ENCODE peak calls at places on chromosome 11, in six cellular contexts. P is mesendoderm, E is H9, N is IMR-90, C is neuronal stem cell, I is mesenchymal stem cell. D is an unnamed sample.

GRCh38 chr11:68173926-68174325 is 39.2 kb downstream of the KMT5B start:
- DNase-seq in P (no peak), C (no peak), E (no peak), N (no peak), I (no peak), D (no peak)

GRCh38 chr11:34890812-34891211 is 25.4 kb downstream of the APIP start:
- DNase-seq in E (no peak), P (no peak), I (peak), N (peak), C (no peak), D (no peak)

GRCh38 chr11:105298174-105298573 is 158.6 kb upstream of the CARD18 start:
- DNase-seq in N (peak), P (peak), E (no peak), I (peak), C (no peak), D (no peak)

GRCh38 chr11:21323617-21324016 is 654.2 kb downstream of the NELL1 start:
- DNase-seq in C (no peak), N (no peak), E (no peak), I (no peak), P (peak), D (no peak)

GRCh38 chr11:34044664-34045485 is 6.7 kb upstream of the CAPRIN1 start:
- DNase-seq in P (peak), I (peak), N (peak), C (no peak), E (peak), D (peak)

GRCh38 chr11:50044647-50045046 is 12.0 kb downstream of the OR4C45 start:
- DNase-seq in N (no peak), I (no peak), P (no peak), E (no peak), C (no peak), D (no peak)

GRCh38 chr11:69383372-69383771 is 89.4 kb downstream of the MYEOV start:
- DNase-seq in E (peak), C (no peak), I (no peak), P (no peak), N (no peak), D (no peak)

GRCh38 chr11:44805152-44805461 is 78.3 kb downstream of the TSPAN18 start:
- DNase-seq in I (no peak), C (no peak), P (no peak), E (no peak), N (no peak), D (no peak)

GRCh38 chr11:65112551-65113360 is 1.1 kb downstream of the TM7SF2 start:
- DNase-seq in N (peak), E (peak), I (peak), C (no peak), P (peak), D (peak)

GRCh38 chr11:32259641-32260081 is 168.8 kb downstream of the RCN1 start:
- DNase-seq in E (no peak), N (peak), P (no peak), I (peak), C (no peak), D (no peak)

GRCh38 chr11:68959465-68960298 is 21.1 kb downstream of the MRGPRD start:
- DNase-seq in C (no peak), E (no peak), I (no peak), P (no peak), N (no peak), D (no peak)

GRCh38 chr11:370087-370941 is 1.0 kb downstream of the B4GALNT4 start:
- DNase-seq in E (peak), P (no peak), I (no peak), C (peak), N (no peak), D (peak)

GRCh38 chr11:83836883-83837654 is 550.9 kb upstream of the CCDC90B start:
- DNase-seq in N (peak), I (peak), C (peak), P (peak), E (peak), D (peak)

GRCh38 chr11:17600316-17601205 is 53.5 kb downstream of the OTOG start:
- DNase-seq in N (no peak), I (no peak), C (no peak), P (peak), E (no peak), D (no peak)

GRCh38 chr11:76207642-76208378 is 1.5 kb upstream of the WNT11 start:
- DNase-seq in N (peak), C (peak), P (peak), I (peak), E (peak), D (peak)

GRCh38 chr11:69400769-69401590 is 80.5 kb upstream of the LINC01488 start:
- DNase-seq in N (no peak), I (no peak), C (no peak), P (no peak), E (no peak), D (no peak)

GRCh38 chr11:128716661-128717210 is 22.9 kb downstream of the FLI1 start:
- DNase-seq in C (no peak), N (peak), I (peak), P (no peak), E (no peak), D (no peak)

GRCh38 chr11:94876645-94877445 is 96.5 kb downstream of the CWC15 start:
- DNase-seq in E (no peak), I (peak), C (no peak), P (peak), N (peak), D (no peak)
- H3K27ac ChIP-seq in E (no peak), I (peak), C (no peak), P (no peak), N (peak), D (no peak)

GRCh38 chr11:59172345-59173079 is 580 bp downstream of the DTX4 start:
- DNase-seq in C (no peak), E (peak), I (no peak), P (peak), N (no peak), D (peak)
- H3K18ac ChIP-seq in C (peak), E (no peak), I (peak), P (peak), N (peak), D (peak)

DNA sequence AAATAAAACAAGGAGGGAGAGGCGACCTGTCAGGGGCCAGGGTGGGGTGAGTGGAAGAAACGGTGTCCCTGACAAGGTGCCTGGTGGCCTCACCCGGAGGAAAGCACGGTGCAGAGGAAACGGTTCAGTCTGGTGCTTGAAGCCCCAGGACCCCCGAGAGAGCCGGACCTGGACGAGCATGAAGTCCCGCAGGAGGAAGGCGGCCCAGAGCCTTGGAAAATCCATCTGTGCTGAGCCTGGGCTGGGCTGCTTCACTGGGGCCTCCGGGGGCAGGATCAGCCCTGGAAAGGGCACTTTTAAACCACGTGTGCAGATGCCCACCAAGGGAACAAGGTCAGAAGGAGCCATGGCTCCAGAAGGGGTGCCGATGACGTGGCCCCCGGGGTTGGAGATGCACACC is 467.3 kb downstream of the OPCML start:
- DNase-seq in E (no peak), N (no peak), C (no peak), P (no peak), I (no peak), D (no peak)
- H3K27ac ChIP-seq in E (no peak), N (no peak), C (no peak), P (no peak), I (no peak), D (no peak)

DNA sequence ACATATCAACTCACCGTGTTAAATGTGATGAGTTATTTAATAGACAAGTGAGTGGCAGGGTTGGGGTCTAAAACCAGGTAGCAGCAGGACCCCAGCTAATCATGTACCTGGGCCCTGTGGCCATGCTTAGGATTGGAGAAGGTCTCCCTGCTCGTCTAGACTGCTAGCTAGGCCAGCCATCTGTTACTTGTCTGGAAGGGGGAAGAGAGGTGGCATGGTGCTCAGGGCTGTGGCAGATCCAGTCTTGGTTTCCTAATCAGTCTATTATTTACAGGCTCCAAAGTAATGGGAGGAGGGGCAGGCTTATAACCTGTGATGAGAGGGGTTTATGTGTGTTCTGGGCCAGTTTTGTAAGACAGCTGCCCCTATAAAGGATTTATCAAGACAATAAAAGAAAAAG is 105.9 kb downstream of the NTM start:
- DNase-seq in E (no peak), I (no peak), C (no peak), N (no peak), P (no peak), D (no peak)
- H3K18ac ChIP-seq in E (no peak), I (no peak), C (no peak), N (no peak), P (no peak), D (no peak)

DNA sequence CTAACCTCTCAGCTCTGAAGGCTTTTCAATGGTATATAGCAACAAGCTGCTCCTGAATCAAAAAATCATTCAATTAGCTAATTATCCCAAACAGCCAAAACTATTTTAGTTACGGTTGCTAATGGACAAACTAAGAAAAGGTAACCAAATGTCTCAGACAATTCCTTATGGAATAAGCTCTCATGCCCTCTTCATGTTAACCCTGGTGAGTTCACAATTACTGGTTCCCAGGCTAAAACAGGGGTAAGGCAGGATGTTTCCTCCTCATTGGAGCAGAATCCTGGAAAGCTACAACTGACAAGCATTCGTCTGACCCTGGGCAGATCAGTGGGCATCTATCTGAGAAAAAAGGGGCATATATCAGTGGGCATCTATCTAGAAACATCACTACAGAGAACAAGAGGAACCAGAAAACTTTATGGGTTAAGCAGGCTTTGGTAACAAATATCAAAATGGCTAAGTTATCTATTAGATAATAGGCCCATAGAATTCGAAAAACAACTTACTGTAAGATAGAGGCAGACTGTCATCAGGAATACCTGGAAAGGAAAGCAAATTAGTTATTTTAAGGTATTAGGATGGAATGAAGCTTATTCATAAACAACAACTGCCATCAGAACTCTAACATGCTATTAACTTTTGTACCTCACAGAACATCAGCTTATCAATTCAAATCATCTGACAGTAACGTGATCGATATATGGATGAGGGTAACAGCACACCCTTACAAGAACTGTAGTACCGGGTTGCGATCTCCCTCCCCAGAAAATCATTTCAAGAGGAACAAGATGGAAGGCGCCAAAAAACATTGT is 14.8 kb upstream of the WDR74 start:
- DNase-seq in I (no peak), C (no peak), E (no peak), N (no peak), P (no peak), D (no peak)
- H3K27ac ChIP-seq in I (no peak), C (no peak), E (peak), N (no peak), P (no peak), D (peak)

GRCh38 chr11:73384127-73384441 is 7.9 kb downstream of the RELT start:
- DNase-seq in C (no peak), N (no peak), E (no peak), P (no peak), I (no peak), D (no peak)
- H3K18ac ChIP-seq in C (peak), N (no peak), E (no peak), P (no peak), I (no peak), D (no peak)

GRCh38 chr11:61652135-61652534 is 28.1 kb upstream of the DAGLA start:
- DNase-seq in E (no peak), P (no peak), I (no peak), N (no peak), C (no peak), D (no peak)

GRCh38 chr11:61647529-61647928 is 32.7 kb upstream of the DAGLA start:
- DNase-seq in P (no peak), N (no peak), E (no peak), I (no peak), C (no peak), D (no peak)

GRCh38 chr11:61654397-61654829 is 25.8 kb upstream of the DAGLA start:
- DNase-seq in C (no peak), N (no peak), E (no peak), P (no peak), I (no peak), D (no peak)

GRCh38 chr11:61656347-61657077 is 23.7 kb upstream of the DAGLA start:
- DNase-seq in C (no peak), I (no peak), N (no peak), E (no peak), P (no peak), D (no peak)

GRCh38 chr11:61650781-61651571 is 29.2 kb upstream of the DAGLA start:
- DNase-seq in C (no peak), N (no peak), P (peak), E (peak), I (no peak), D (no peak)
- H3K27ac ChIP-seq in C (peak), N (no peak), P (no peak), E (no peak), I (no peak), D (no peak)